ENCODE peak calls at places on chromosomes 6 and 20, in seven cellular contexts. K is spleen, S is Peyer's patch, I is A549, H is breast epithelium, C is right lobe of liver, M is tibial nerve. Q is an unnamed sample.
A peak's percentile ranks its signal among the peaks of the same experiment; 100 is the strongest.

GRCh38 chr20:49276895-49277785 is 717 bp downstream of the ZNFX1 start:
- DNase-seq in K (peak; percentile 91), S (peak; percentile 60), I (no peak), H (peak; percentile 30), C (peak; percentile 58), M (peak; percentile 20), Q (peak; percentile 92)

GRCh38 chr6:135146160-135146920 is 34.8 kb upstream of the MYB start:
- DNase-seq in K (no peak), S (no peak), I (no peak), H (no peak), C (no peak), M (no peak), Q (no peak)

GRCh38 chr20:34581341-34582189 is 23.0 kb downstream of the MAP1LC3A start:
- DNase-seq in K (no peak), S (no peak), I (no peak), H (no peak), C (no peak), M (no peak), Q (peak; percentile 66)

GRCh38 chr6:144657691-144658090 is 372.6 kb downstream of the UTRN start:
- DNase-seq in K (no peak), S (no peak), I (no peak), H (no peak), C (no peak), M (no peak), Q (no peak)

GRCh38 chr6:168071620-168072019 is 7.4 kb downstream of the FRMD1 start:
- DNase-seq in K (no peak), S (no peak), I (peak; percentile 31), H (no peak), C (no peak), M (no peak), Q (no peak)

GRCh38 chr6:6856538-6857523 is 250.9 kb upstream of the RREB1 start:
- DNase-seq in K (peak; percentile 78), S (peak; percentile 69), I (no peak), H (peak; percentile 34), C (peak; percentile 73), M (peak; percentile 68), Q (peak; percentile 91)

GRCh38 chr6:108157234-108157971 is 8.4 kb upstream of the NR2E1 start:
- DNase-seq in K (no peak), S (no peak), I (no peak), H (no peak), C (no peak), M (no peak), Q (no peak)

GRCh38 chr20:63114006-63114692 is 101.8 kb downstream of the YTHDF1 start:
- DNase-seq in K (peak; percentile 53), S (no peak), I (no peak), H (no peak), C (no peak), M (no peak), Q (no peak)

GRCh38 chr20:63835031-63835858 is 4.2 kb upstream of the ZBTB46 start:
- DNase-seq in K (peak; percentile 90), S (no peak), I (peak; percentile 96), H (peak; percentile 97), C (peak; percentile 77), M (peak; percentile 89), Q (peak; percentile 76)

GRCh38 chr20:31918471-31919105 is 33.3 kb downstream of the PDRG1 start:
- DNase-seq in K (no peak), S (no peak), I (no peak), H (no peak), C (no peak), M (no peak), Q (no peak)

GRCh38 chr6:7146079-7146828 is 38.5 kb downstream of the RREB1 start:
- DNase-seq in K (peak; percentile 85), S (peak; percentile 71), I (no peak), H (peak; percentile 56), C (peak; percentile 62), M (peak; percentile 47), Q (peak; percentile 71)

GRCh38 chr20:45041464-45042337 is 59.2 kb downstream of the KCNS1 start:
- DNase-seq in K (no peak), S (no peak), I (no peak), H (no peak), C (no peak), M (no peak), Q (no peak)

GRCh38 chr6:72755752-72756151 is 133.9 kb downstream of the KCNQ5 start:
- DNase-seq in K (no peak), S (no peak), I (no peak), H (no peak), C (no peak), M (no peak), Q (no peak)

DNA sequence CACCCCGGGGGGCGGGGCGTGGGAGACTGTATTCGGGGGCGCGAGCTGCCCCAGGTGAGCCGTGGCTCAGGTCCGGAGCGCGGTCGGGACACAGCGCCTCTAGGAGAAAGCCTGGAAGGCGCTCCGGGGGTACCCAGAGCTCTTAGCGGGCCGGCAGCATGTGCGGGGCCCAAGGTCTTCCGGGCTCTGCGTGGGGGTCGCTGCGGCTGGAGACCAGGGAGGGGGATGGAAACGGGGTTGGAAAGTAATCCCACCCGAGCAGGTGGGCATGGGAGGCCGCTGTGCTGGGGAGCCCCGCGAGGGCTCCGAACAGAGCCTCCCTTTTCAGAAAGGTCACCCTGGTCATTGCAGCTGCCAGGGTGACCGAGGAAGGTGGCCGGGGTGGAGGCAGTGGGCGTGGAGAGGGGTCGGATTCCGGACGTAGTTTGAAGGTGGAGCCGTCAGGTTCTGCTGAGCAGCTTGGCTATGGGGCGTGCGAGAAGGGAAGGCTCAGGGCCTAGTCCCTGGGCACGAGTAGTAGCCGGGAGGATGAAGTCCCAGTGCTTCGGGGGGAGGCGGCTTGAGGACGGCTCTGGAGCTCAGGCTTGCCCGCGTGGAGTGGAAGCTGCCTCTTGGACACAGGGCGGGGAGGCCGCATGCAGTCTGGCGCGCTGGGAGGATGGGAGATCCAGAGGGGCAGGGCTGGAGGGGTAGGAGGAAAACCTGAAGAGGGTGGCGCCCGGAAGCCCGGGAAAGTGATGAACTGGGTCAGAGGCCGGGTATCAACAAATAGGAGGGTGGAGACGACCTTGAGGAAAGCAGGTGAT is at the start of gene SIRT5:
- DNase-seq in K (peak; percentile 94), S (peak; percentile 91), I (peak; percentile 76), H (peak; percentile 70), C (peak; percentile 91), M (peak; percentile 47), Q (peak; percentile 80)
- TF ChIP-seq POLR2A in K (peak; percentile 69), S (peak; percentile 85), I (peak; percentile 58), H (peak; percentile 86), C (peak; percentile 92), M (no peak), Q (no peak)

DNA sequence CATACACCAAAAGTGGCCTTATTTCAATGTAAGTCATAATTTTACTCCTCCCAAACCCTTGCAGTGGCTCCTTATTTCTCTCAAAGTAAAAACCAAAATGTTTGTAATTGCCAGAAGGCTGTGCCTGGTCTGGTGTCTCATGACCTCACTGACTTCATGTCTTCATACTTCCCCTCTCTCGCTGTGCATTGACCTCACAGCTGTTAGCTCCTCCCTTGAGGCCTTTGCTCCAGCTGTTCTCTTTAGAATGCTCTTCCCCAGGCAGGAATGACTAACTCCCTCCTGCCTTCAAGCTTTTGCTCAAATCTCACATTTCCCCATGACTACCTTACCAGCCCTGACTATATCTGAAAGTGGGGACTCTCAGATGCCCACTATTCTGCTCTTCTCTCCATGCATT is 83.3 kb downstream of the MTFR2 start:
- DNase-seq in K (no peak), S (no peak), I (no peak), H (no peak), C (no peak), M (no peak), Q (no peak)
- TF ChIP-seq CTCF in K (no peak), S (no peak), I (no peak), H (no peak), C (no peak), M (no peak), Q (no peak)

GRCh38 chr6:12009180-12009748 is 2.8 kb upstream of the HIVEP1 start:
- DNase-seq in K (no peak), S (no peak), I (no peak), H (peak; percentile 23), C (no peak), M (no peak), Q (no peak)

GRCh38 chr6:12007915-12008286 is 4.2 kb upstream of the HIVEP1 start:
- DNase-seq in K (no peak), S (no peak), I (no peak), H (no peak), C (no peak), M (no peak), Q (no peak)

GRCh38 chr6:12010635-12011275 is 1.4 kb upstream of the HIVEP1 start:
- DNase-seq in K (peak; percentile 94), S (peak; percentile 83), I (peak; percentile 33), H (peak; percentile 62), C (peak; percentile 75), M (peak; percentile 63), Q (peak; percentile 71)

GRCh38 chr6:12009904-12010634 is 2.0 kb upstream of the HIVEP1 start:
- DNase-seq in K (no peak), S (no peak), I (no peak), H (no peak), C (no peak), M (no peak), Q (no peak)

GRCh38 chr6:12008366-12009179 is 3.5 kb upstream of the HIVEP1 start:
- DNase-seq in K (peak; percentile 96), S (peak; percentile 92), I (peak; percentile 43), H (peak; percentile 58), C (peak; percentile 93), M (peak; percentile 53), Q (peak; percentile 97)
- TF ChIP-seq POLR2A in K (no peak), S (peak; percentile 57), I (no peak), H (peak; percentile 14), C (no peak), M (no peak), Q (no peak)

GRCh38 chr20:60630609-60631008 is 621.5 kb upstream of the CDH4 start:
- DNase-seq in K (no peak), S (no peak), I (no peak), H (no peak), C (no peak), M (no peak), Q (no peak)

GRCh38 chr20:60629206-60629605 is 622.9 kb upstream of the CDH4 start:
- DNase-seq in K (no peak), S (no peak), I (no peak), H (no peak), C (no peak), M (no peak), Q (no peak)

GRCh38 chr20:60624066-60624465 is 628.0 kb upstream of the CDH4 start:
- DNase-seq in K (no peak), S (no peak), I (no peak), H (no peak), C (no peak), M (no peak), Q (no peak)

GRCh38 chr20:60632420-60633262 is 619.4 kb upstream of the CDH4 start:
- DNase-seq in K (no peak), S (no peak), I (no peak), H (no peak), C (no peak), M (peak; percentile 39), Q (no peak)

DNA sequence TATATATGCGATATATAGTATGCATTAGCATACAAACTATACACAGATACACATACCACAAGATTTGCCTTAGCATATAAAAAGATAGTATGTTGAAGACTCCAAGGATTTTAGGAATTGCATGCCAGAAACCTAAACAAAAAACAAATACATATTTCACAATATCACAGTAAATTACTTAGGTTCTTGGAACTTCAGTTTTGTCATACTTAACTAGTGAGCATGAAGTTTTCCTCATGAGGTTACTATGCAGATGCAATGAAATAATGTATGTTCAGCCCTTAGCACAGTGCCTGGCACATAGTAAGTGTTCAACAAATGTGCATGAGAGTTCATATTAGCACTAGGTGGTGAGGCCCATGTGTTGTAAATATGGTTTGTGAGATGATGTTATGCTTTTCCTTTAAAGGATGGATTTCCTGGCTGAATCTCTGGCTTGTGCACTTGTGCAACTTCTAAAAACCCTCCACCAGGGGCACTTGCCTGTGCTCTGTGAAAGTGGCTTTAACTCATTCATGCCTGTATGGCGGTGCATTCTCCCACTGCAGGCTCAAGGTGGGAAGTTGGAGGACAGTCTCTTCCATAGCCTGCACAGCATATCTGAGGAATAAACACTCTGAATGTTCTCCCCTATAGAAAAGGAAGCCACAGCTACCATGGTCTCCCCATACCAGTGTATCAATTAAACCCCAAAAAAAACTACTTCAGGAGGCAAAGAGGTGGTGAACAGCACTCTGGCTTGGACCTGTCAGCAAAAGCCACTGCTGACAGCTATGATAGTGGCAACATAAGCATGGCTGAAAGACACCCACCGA is 624.1 kb upstream of the CDH4 start:
- DNase-seq in K (no peak), S (no peak), I (no peak), H (no peak), C (no peak), M (no peak), Q (no peak)
- TF ChIP-seq CTCF in K (no peak), S (no peak), I (no peak), H (no peak), C (no peak), M (no peak), Q (no peak)

Q was measured in lower leg skin.